ENCODE peak calls at places on chromosome 11, in four cellular contexts. W is activated naive CD4-positive, alpha-beta T cell; L is coronary artery; I is stimulated activated CD4-positive, alpha-beta T cell treated with anti-CD3 and anti-CD28 coated beads, Interleukin-2, amount 100 ng/mL, for 48 hours. U is an unnamed sample.

GRCh38 chr11:96567193-96567592 is 177.4 kb downstream of the JRKL start:
- DNase-seq in W (no peak), I (no peak), L (no peak), U (no peak)

GRCh38 chr11:130763087-130763980 is 152.9 kb downstream of the SNX19 start:
- DNase-seq in L (peak), I (no peak), W (no peak), U (no peak)

GRCh38 chr11:111777094-111778046 is 11.2 kb upstream of the PPP2R1B start:
- DNase-seq in W (no peak), I (no peak), L (no peak), U (peak)

GRCh38 chr11:47950396-47950795 is 30.0 kb upstream of the PTPRJ start:
- DNase-seq in W (peak), L (no peak), I (peak), U (peak)

GRCh38 chr11:15179167-15179566 is 64.4 kb downstream of the INSC start:
- DNase-seq in I (no peak), L (no peak), W (no peak), U (no peak)

GRCh38 chr11:70281114-70281729 is 10.7 kb downstream of the PPFIA1 start:
- DNase-seq in I (no peak), W (no peak), L (no peak), U (no peak)

GRCh38 chr11:126842038-126842437 is 158.5 kb downstream of the KIRREL3 start:
- DNase-seq in I (no peak), L (no peak), W (no peak), U (no peak)

GRCh38 chr11:68121067-68121899 is at the start of gene CHKA:
- DNase-seq in L (peak), I (peak), W (peak), U (peak)

GRCh38 chr11:110874651-110875050 is 162.4 kb upstream of the ARHGAP20 start:
- DNase-seq in I (no peak), W (no peak), L (no peak), U (no peak)

GRCh38 chr11:69721061-69721460 is 17.2 kb upstream of the FGF19 start:
- DNase-seq in W (no peak), I (no peak), L (no peak), U (no peak)

GRCh38 chr11:86230196-86230813 is 14.2 kb upstream of the EED start:
- DNase-seq in L (no peak), W (no peak), I (no peak), U (no peak)

GRCh38 chr11:49995559-49995958 is 13.2 kb upstream of the OR4C12 start:
- DNase-seq in L (no peak), W (no peak), I (peak), U (no peak)

GRCh38 chr11:111759375-111759774 is 6.8 kb downstream of the PPP2R1B start:
- DNase-seq in L (no peak), W (no peak), I (no peak), U (no peak)

GRCh38 chr11:10382518-10382917 is 72.5 kb upstream of the AMPD3 start:
- DNase-seq in W (no peak), L (no peak), I (no peak), U (no peak)

GRCh38 chr11:102874842-102875241 is at the start of gene MMP12:
- DNase-seq in W (no peak), L (no peak), I (no peak), U (no peak)

GRCh38 chr11:44018127-44018521 is 29.7 kb upstream of the ACCSL start:
- DNase-seq in W (no peak), L (peak), I (no peak), U (no peak)

GRCh38 chr11:31160504-31161422 is 208.8 kb downstream of the DCDC1 start:
- DNase-seq in W (no peak), L (no peak), I (no peak), U (no peak)

GRCh38 chr11:2725367-2726300 is 25.8 kb upstream of the KCNQ1OT1 start:
- DNase-seq in W (no peak), I (no peak), L (no peak), U (no peak)

GRCh38 chr11:959608-960007 is 33.9 kb downstream of the AP2A2 start:
- DNase-seq in L (no peak), I (no peak), W (no peak), U (no peak)

GRCh38 chr11:115333106-115333505 is 171.1 kb downstream of the CADM1 start:
- DNase-seq in W (no peak), I (no peak), L (no peak), U (no peak)

GRCh38 chr11:102360681-102361080 is 13.7 kb downstream of the BIRC2 start:
- DNase-seq in W (peak), I (no peak), L (no peak), U (peak)

GRCh38 chr11:18757742-18758294 is 31.8 kb upstream of the IGSF22 start:
- DNase-seq in W (no peak), I (no peak), L (no peak), U (no peak)

GRCh38 chr11:70501026-70501901 is 102.9 kb downstream of the CTTN start:
- DNase-seq in L (no peak), W (no peak), I (no peak), U (no peak)

GRCh38 chr11:104610597-104610996 is 287.7 kb downstream of the CASP12 start:
- DNase-seq in I (no peak), L (no peak), W (no peak), U (no peak)

GRCh38 chr11:7019500-7020182 is 505 bp downstream of the ZNF214 start:
- DNase-seq in I (no peak), W (no peak), L (peak), U (no peak)

GRCh38 chr11:33553486-33553885 is 147.1 kb downstream of the C11orf91 start:
- DNase-seq in I (no peak), W (no peak), L (no peak), U (no peak)

GRCh38 chr11:130740819-130741218 is 175.5 kb downstream of the SNX19 start:
- DNase-seq in W (no peak), I (no peak), L (no peak), U (no peak)

GRCh38 chr11:43997022-43997665 is 50.6 kb upstream of the ACCSL start:
- DNase-seq in I (no peak), L (peak), W (no peak), U (no peak)

GRCh38 chr11:6474806-6475500 is 1.2 kb upstream of the TRIM3 start:
- DNase-seq in L (no peak), I (no peak), W (no peak), U (no peak)

GRCh38 chr11:57248780-57249383 is 11.8 kb upstream of the APLNR start:
- DNase-seq in I (peak), L (no peak), W (no peak), U (no peak)

GRCh38 chr11:20207781-20208621 is 47.7 kb upstream of the DBX1 start:
- DNase-seq in W (no peak), L (no peak), I (no peak), U (no peak)

GRCh38 chr11:2769409-2769778 is 69.6 kb upstream of the KCNQ1OT1 start:
- DNase-seq in L (no peak), W (no peak), I (no peak), U (no peak)

GRCh38 chr11:23226331-23226909 is 366.1 kb upstream of the CCDC179 start:
- DNase-seq in I (no peak), W (no peak), L (no peak), U (no peak)

GRCh38 chr11:22508691-22509090 is 116.9 kb downstream of the FANCF start:
- DNase-seq in I (no peak), W (no peak), L (no peak), U (no peak)

GRCh38 chr11:93775289-93775688 is 8.8 kb upstream of the MED17 start:
- DNase-seq in L (no peak), I (peak), W (no peak), U (no peak)

GRCh38 chr11:119490253-119491006 is 67.5 kb upstream of the THY1 start:
- DNase-seq in L (no peak), I (no peak), W (no peak), U (no peak)

GRCh38 chr11:78190871-78191538 is 2.3 kb downstream of the USP35 start:
- DNase-seq in W (no peak), I (no peak), L (no peak), U (no peak)

GRCh38 chr11:17371614-17372013 is 16.8 kb downstream of the KCNJ11 start:
- DNase-seq in L (no peak), W (no peak), I (no peak), U (no peak)

U was measured in CD8-positive, alpha-beta T cell.